ENCODE peak calls at places on chromosome 10, in nine cellular contexts. U, C, Z, I, B, D, H, F and K are unnamed samples.

GRCh38 chr10:42954776-42955492 is 121.9 kb upstream of the RET start:
- DNase-seq in U (peak; percentile 65), C (no peak), Z (no peak), I (no peak), B (no peak), D (no peak), H (no peak), F (no peak), K (no peak)

GRCh38 chr10:125692246-125692931 is 9.4 kb upstream of the TEX36 start:
- DNase-seq in U (no peak), C (no peak), Z (no peak), I (no peak), B (no peak), D (no peak), H (no peak), F (no peak), K (no peak)

GRCh38 chr10:50398383-50398782 is 147.1 kb upstream of the ASAH2 start:
- DNase-seq in U (no peak), C (no peak), Z (no peak), I (no peak), B (no peak), D (no peak), H (no peak), F (no peak), K (no peak)

GRCh38 chr10:132836248-132836831 is 50.4 kb upstream of the NKX6-2 start:
- DNase-seq in U (peak; percentile 78), C (no peak), Z (no peak), I (no peak), B (no peak), D (no peak), H (no peak), F (peak; percentile 49), K (no peak)

GRCh38 chr10:93475871-93476270 is 6.3 kb downstream of the MYOF start:
- DNase-seq in U (no peak), C (no peak), Z (no peak), I (no peak), B (no peak), D (no peak), H (no peak), F (no peak), K (no peak)

GRCh38 chr10:15725603-15726002 is 5.9 kb upstream of the ITGA8 start:
- DNase-seq in U (no peak), C (peak; percentile 29), Z (no peak), I (no peak), B (peak; percentile 21), D (peak; percentile 71), H (no peak), F (no peak), K (no peak)

GRCh38 chr10:118682518-118682917 is 72.3 kb downstream of the CACUL1 start:
- DNase-seq in U (no peak), C (no peak), Z (no peak), I (no peak), B (no peak), D (no peak), H (no peak), F (no peak), K (no peak)

GRCh38 chr10:92737484-92737883 is 47.7 kb downstream of the HHEX start:
- DNase-seq in U (no peak), C (no peak), Z (no peak), I (no peak), B (no peak), D (no peak), H (no peak), F (no peak), K (no peak)

GRCh38 chr10:69405221-69405620 is 11.5 kb downstream of the TACR2 start:
- DNase-seq in U (no peak), C (no peak), Z (no peak), I (no peak), B (no peak), D (no peak), H (no peak), F (no peak), K (no peak)

GRCh38 chr10:128646956-128647355 is 520.7 kb upstream of the MKI67 start:
- DNase-seq in U (no peak), C (no peak), Z (no peak), I (no peak), B (no peak), D (no peak), H (no peak), F (no peak), K (no peak)

GRCh38 chr10:123241391-123242141 is 87.4 kb downstream of the BUB3 start:
- DNase-seq in U (no peak), C (no peak), Z (no peak), I (no peak), B (no peak), D (no peak), H (no peak), F (no peak), K (no peak)

GRCh38 chr10:95266674-95267095 is 24.1 kb downstream of the PDLIM1 start:
- DNase-seq in U (no peak), C (no peak), Z (no peak), I (no peak), B (no peak), D (peak; percentile 85), H (no peak), F (no peak), K (peak; percentile 85)

GRCh38 chr10:60358282-60358681 is 31.4 kb downstream of the ANK3 start:
- DNase-seq in U (no peak), C (no peak), Z (peak; percentile 32), I (no peak), B (no peak), D (no peak), H (no peak), F (no peak), K (no peak)

GRCh38 chr10:4509405-4509804 is 316.6 kb upstream of the AKR1E2 start:
- DNase-seq in U (no peak), C (no peak), Z (no peak), I (no peak), B (no peak), D (no peak), H (no peak), F (no peak), K (no peak)

GRCh38 chr10:4514445-4515108 is 311.4 kb upstream of the AKR1E2 start:
- DNase-seq in U (peak; percentile 87), C (no peak), Z (peak; percentile 12), I (peak; percentile 69), B (no peak), D (no peak), H (peak; percentile 61), F (peak; percentile 71), K (no peak)

GRCh38 chr10:4511559-4511958 is 314.4 kb upstream of the AKR1E2 start:
- DNase-seq in U (no peak), C (no peak), Z (no peak), I (no peak), B (no peak), D (no peak), H (no peak), F (no peak), K (no peak)

GRCh38 chr10:4515711-4516110 is 310.3 kb upstream of the AKR1E2 start:
- DNase-seq in U (no peak), C (no peak), Z (no peak), I (no peak), B (no peak), D (no peak), H (no peak), F (no peak), K (no peak)

GRCh38 chr10:4512557-4513286 is 313.3 kb upstream of the AKR1E2 start:
- DNase-seq in U (no peak), C (peak; percentile 49), Z (no peak), I (no peak), B (no peak), D (peak; percentile 66), H (peak; percentile 55), F (peak; percentile 79), K (no peak)
- TF ChIP-seq CTCF in U (no peak), C (peak; percentile 55), Z (peak; percentile 28), I (peak; percentile 51), B (peak; percentile 63), D (peak; percentile 53), H (peak; percentile 40), F (peak; percentile 36), K (peak; percentile 44)

GRCh38 chr10:11446133-11446532 is 165.3 kb downstream of the USP6NL start:
- DNase-seq in U (peak; percentile 40), C (no peak), Z (no peak), I (no peak), B (no peak), D (no peak), H (no peak), F (no peak), K (no peak)

GRCh38 chr10:11447571-11447970 is 163.9 kb downstream of the USP6NL start:
- DNase-seq in U (peak; percentile 76), C (no peak), Z (no peak), I (no peak), B (no peak), D (no peak), H (no peak), F (no peak), K (no peak)

GRCh38 chr10:11448545-11449244 is 162.8 kb downstream of the USP6NL start:
- DNase-seq in U (no peak), C (no peak), Z (peak; percentile 59), I (no peak), B (no peak), D (no peak), H (no peak), F (no peak), K (no peak)

GRCh38 chr10:11448190-11448544 is 163.3 kb downstream of the USP6NL start:
- DNase-seq in U (no peak), C (no peak), Z (no peak), I (no peak), B (no peak), D (no peak), H (no peak), F (no peak), K (no peak)

GRCh38 chr10:11446895-11447294 is 164.6 kb downstream of the USP6NL start:
- DNase-seq in U (no peak), C (no peak), Z (no peak), I (no peak), B (no peak), D (no peak), H (no peak), F (no peak), K (no peak)
- TF ChIP-seq CTCF in U (no peak), C (no peak), Z (no peak), I (no peak), B (no peak), D (no peak), H (no peak), F (no peak), K (no peak)

GRCh38 chr10:14439451-14440259 is 108.9 kb upstream of the FRMD4A start:
- DNase-seq in U (no peak), C (no peak), Z (no peak), I (no peak), B (no peak), D (no peak), H (no peak), F (no peak), K (no peak)
- TF ChIP-seq CTCF in U (no peak), C (no peak), Z (no peak), I (no peak), B (no peak), D (no peak), H (no peak), F (no peak), K (no peak)

DNA sequence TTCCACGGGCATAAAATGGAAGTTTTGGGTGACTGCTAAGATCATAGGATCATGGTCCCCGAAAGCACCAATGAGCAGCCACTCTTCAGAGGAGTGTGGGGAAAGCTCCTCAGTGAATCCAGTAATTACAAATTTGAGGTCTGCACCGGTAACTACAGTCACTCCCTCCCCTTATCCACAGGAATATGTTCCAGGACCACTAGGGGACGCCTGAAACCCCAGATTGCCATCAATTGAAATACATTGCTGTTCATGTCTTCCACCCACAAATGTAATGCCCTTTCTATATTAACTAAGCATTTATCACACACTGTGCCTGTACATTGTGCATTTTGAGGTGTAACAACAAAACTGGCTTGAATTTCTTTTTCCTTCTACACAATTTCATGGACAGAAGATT is 447.9 kb upstream of the PFKP start:
- DNase-seq in U (no peak), C (no peak), Z (no peak), I (no peak), B (peak; percentile 18), D (peak; percentile 28), H (no peak), F (no peak), K (no peak)
- TF ChIP-seq CTCF in U (no peak), C (no peak), Z (peak; percentile 47), I (peak; percentile 39), B (peak; percentile 64), D (peak; percentile 50), H (no peak), F (no peak), K (no peak)